ENCODE peak calls at places on chromosomes 4 and X, in nine cellular contexts. One of them, this sample, is unnamed.

GRCh38 chrX:6238576-6238975 is 9.9 kb upstream of the NLGN4X start:
- DNase-seq in iPS-NIHi11: no peak
- DNase-seq in naive thymus-derived CD8-positive, alpha-beta T cell: no peak
- DNase-seq in NCI-H1092: no peak
- DNase-seq in HCT116: no peak
- DNase-seq in stimulated activated naive CD8-positive, alpha-beta T cell treated with anti-CD3 and anti-CD28 coated beads, Interleukin-15, amount 100 ng/mL, for 72 hours: no peak
- DNase-seq in heart left ventricle: no peak
- DNase-seq in GM12892: no peak
- DNase-seq in activated CD4-positive, alpha-beta T cell treated with anti-CD3 and anti-CD28 coated beads, Interleukin-2, amount 10 ng/mL, durations not matched to agents 7 days and 5 days: no peak
- DNase-seq in this sample: no peak

GRCh38 chrX:136880003-136880451 is 498 bp downstream of the RBMX start:
- DNase-seq in HCT116: no peak
- DNase-seq in GM12892: no peak
- DNase-seq in iPS-NIHi11: no peak
- DNase-seq in activated CD4-positive, alpha-beta T cell treated with anti-CD3 and anti-CD28 coated beads, Interleukin-2, amount 10 ng/mL, durations not matched to agents 7 days and 5 days: peak
- DNase-seq in naive thymus-derived CD8-positive, alpha-beta T cell: peak
- DNase-seq in NCI-H1092: peak
- DNase-seq in stimulated activated naive CD8-positive, alpha-beta T cell treated with anti-CD3 and anti-CD28 coated beads, Interleukin-15, amount 100 ng/mL, for 72 hours: peak
- DNase-seq in heart left ventricle: peak
- DNase-seq in this sample: no peak

GRCh38 chr4:124530464-124531077 is 182.0 kb downstream of the ANKRD50 start:
- DNase-seq in stimulated activated naive CD8-positive, alpha-beta T cell treated with anti-CD3 and anti-CD28 coated beads, Interleukin-15, amount 100 ng/mL, for 72 hours: no peak
- DNase-seq in iPS-NIHi11: no peak
- DNase-seq in naive thymus-derived CD8-positive, alpha-beta T cell: no peak
- DNase-seq in activated CD4-positive, alpha-beta T cell treated with anti-CD3 and anti-CD28 coated beads, Interleukin-2, amount 10 ng/mL, durations not matched to agents 7 days and 5 days: no peak
- DNase-seq in HCT116: no peak
- DNase-seq in heart left ventricle: no peak
- DNase-seq in NCI-H1092: no peak
- DNase-seq in GM12892: no peak
- DNase-seq in this sample: no peak

GRCh38 chr4:4627906-4628305 is 86.1 kb upstream of the STX18 start:
- DNase-seq in activated CD4-positive, alpha-beta T cell treated with anti-CD3 and anti-CD28 coated beads, Interleukin-2, amount 10 ng/mL, durations not matched to agents 7 days and 5 days: no peak
- DNase-seq in naive thymus-derived CD8-positive, alpha-beta T cell: no peak
- DNase-seq in heart left ventricle: no peak
- DNase-seq in HCT116: no peak
- DNase-seq in GM12892: no peak
- DNase-seq in stimulated activated naive CD8-positive, alpha-beta T cell treated with anti-CD3 and anti-CD28 coated beads, Interleukin-15, amount 100 ng/mL, for 72 hours: no peak
- DNase-seq in NCI-H1092: no peak
- DNase-seq in iPS-NIHi11: no peak
- DNase-seq in this sample: no peak

GRCh38 chr4:163548481-163549243 is 54.2 kb downstream of the TMA16 start:
- DNase-seq in iPS-NIHi11: peak
- DNase-seq in heart left ventricle: no peak
- DNase-seq in HCT116: no peak
- DNase-seq in GM12892: no peak
- DNase-seq in activated CD4-positive, alpha-beta T cell treated with anti-CD3 and anti-CD28 coated beads, Interleukin-2, amount 10 ng/mL, durations not matched to agents 7 days and 5 days: peak
- DNase-seq in NCI-H1092: no peak
- DNase-seq in stimulated activated naive CD8-positive, alpha-beta T cell treated with anti-CD3 and anti-CD28 coated beads, Interleukin-15, amount 100 ng/mL, for 72 hours: no peak
- DNase-seq in naive thymus-derived CD8-positive, alpha-beta T cell: no peak
- DNase-seq in this sample: no peak

GRCh38 chr4:7630559-7631287 is 196.0 kb upstream of the PSAPL1 start:
- DNase-seq in HCT116: peak
- DNase-seq in iPS-NIHi11: no peak
- DNase-seq in naive thymus-derived CD8-positive, alpha-beta T cell: no peak
- DNase-seq in activated CD4-positive, alpha-beta T cell treated with anti-CD3 and anti-CD28 coated beads, Interleukin-2, amount 10 ng/mL, durations not matched to agents 7 days and 5 days: no peak
- DNase-seq in stimulated activated naive CD8-positive, alpha-beta T cell treated with anti-CD3 and anti-CD28 coated beads, Interleukin-15, amount 100 ng/mL, for 72 hours: no peak
- DNase-seq in heart left ventricle: peak
- DNase-seq in NCI-H1092: no peak
- DNase-seq in GM12892: no peak
- DNase-seq in this sample: no peak

GRCh38 chrX:623268-623598 is 7.4 kb upstream of the SHOX start:
- DNase-seq in HCT116: no peak
- DNase-seq in heart left ventricle: no peak
- DNase-seq in naive thymus-derived CD8-positive, alpha-beta T cell: no peak
- DNase-seq in activated CD4-positive, alpha-beta T cell treated with anti-CD3 and anti-CD28 coated beads, Interleukin-2, amount 10 ng/mL, durations not matched to agents 7 days and 5 days: no peak
- DNase-seq in iPS-NIHi11: no peak
- DNase-seq in stimulated activated naive CD8-positive, alpha-beta T cell treated with anti-CD3 and anti-CD28 coated beads, Interleukin-15, amount 100 ng/mL, for 72 hours: no peak
- DNase-seq in NCI-H1092: no peak
- DNase-seq in GM12892: no peak
- DNase-seq in this sample: no peak

GRCh38 chrX:123797543-123798447 is 62.1 kb upstream of the XIAP start:
- DNase-seq in GM12892: no peak
- DNase-seq in NCI-H1092: no peak
- DNase-seq in HCT116: no peak
- DNase-seq in iPS-NIHi11: no peak
- DNase-seq in activated CD4-positive, alpha-beta T cell treated with anti-CD3 and anti-CD28 coated beads, Interleukin-2, amount 10 ng/mL, durations not matched to agents 7 days and 5 days: no peak
- DNase-seq in stimulated activated naive CD8-positive, alpha-beta T cell treated with anti-CD3 and anti-CD28 coated beads, Interleukin-15, amount 100 ng/mL, for 72 hours: peak
- DNase-seq in heart left ventricle: no peak
- DNase-seq in naive thymus-derived CD8-positive, alpha-beta T cell: no peak
- DNase-seq in this sample: no peak

GRCh38 chrX:134718329-134719317 is 60.4 kb upstream of the PLAC1 start:
- DNase-seq in activated CD4-positive, alpha-beta T cell treated with anti-CD3 and anti-CD28 coated beads, Interleukin-2, amount 10 ng/mL, durations not matched to agents 7 days and 5 days: peak
- DNase-seq in naive thymus-derived CD8-positive, alpha-beta T cell: no peak
- DNase-seq in NCI-H1092: no peak
- DNase-seq in HCT116: peak
- DNase-seq in iPS-NIHi11: peak
- DNase-seq in GM12892: no peak
- DNase-seq in heart left ventricle: peak
- DNase-seq in stimulated activated naive CD8-positive, alpha-beta T cell treated with anti-CD3 and anti-CD28 coated beads, Interleukin-15, amount 100 ng/mL, for 72 hours: peak
- DNase-seq in this sample: peak

GRCh38 chrX:133249659-133250058 is 31.5 kb upstream of the TFDP3 start:
- DNase-seq in HCT116: no peak
- DNase-seq in stimulated activated naive CD8-positive, alpha-beta T cell treated with anti-CD3 and anti-CD28 coated beads, Interleukin-15, amount 100 ng/mL, for 72 hours: no peak
- DNase-seq in iPS-NIHi11: no peak
- DNase-seq in naive thymus-derived CD8-positive, alpha-beta T cell: no peak
- DNase-seq in activated CD4-positive, alpha-beta T cell treated with anti-CD3 and anti-CD28 coated beads, Interleukin-2, amount 10 ng/mL, durations not matched to agents 7 days and 5 days: no peak
- DNase-seq in GM12892: no peak
- DNase-seq in heart left ventricle: no peak
- DNase-seq in NCI-H1092: no peak
- DNase-seq in this sample: no peak

GRCh38 chr4:145954924-145955339 is 16.3 kb upstream of the ZNF827 start:
- DNase-seq in heart left ventricle: no peak
- DNase-seq in activated CD4-positive, alpha-beta T cell treated with anti-CD3 and anti-CD28 coated beads, Interleukin-2, amount 10 ng/mL, durations not matched to agents 7 days and 5 days: no peak
- DNase-seq in stimulated activated naive CD8-positive, alpha-beta T cell treated with anti-CD3 and anti-CD28 coated beads, Interleukin-15, amount 100 ng/mL, for 72 hours: no peak
- DNase-seq in GM12892: no peak
- DNase-seq in NCI-H1092: no peak
- DNase-seq in iPS-NIHi11: no peak
- DNase-seq in naive thymus-derived CD8-positive, alpha-beta T cell: no peak
- DNase-seq in HCT116: peak
- DNase-seq in this sample: no peak

This sample was measured in sigmoid colon.